ENCODE peak calls at places on chromosomes 12 and 14, in ten cellular contexts. Z is A549, V is HCT116, O is heart left ventricle, P is body of pancreas, D is upper lobe of left lung, Y is right lobe of liver, N is gastrocnemius medialis, E is GM12878, Q is HepG2. G is an unnamed sample.

GRCh38 chr12:69998011-69998410 is 173.0 kb downstream of the MYRFL start:
- ATAC-seq in Z (no peak), V (no peak), O (no peak), P (no peak), D (no peak), Y (no peak), N (no peak), E (no peak), Q (no peak), G (no peak)

GRCh38 chr12:128259556-128260070 is 7.4 kb upstream of the TMEM132C start:
- ATAC-seq in Z (no peak), V (no peak), O (no peak), P (peak), D (no peak), Y (no peak), N (no peak), E (no peak), Q (peak), G (no peak)

GRCh38 chr12:2919249-2919648 is 28.6 kb downstream of the TULP3 start:
- ATAC-seq in Z (no peak), V (no peak), O (no peak), P (no peak), D (no peak), Y (no peak), N (no peak), E (no peak), Q (no peak), G (no peak)

GRCh38 chr12:92206596-92206995 is 61.0 kb upstream of the BTG1 start:
- ATAC-seq in Z (no peak), V (no peak), O (no peak), P (no peak), D (no peak), Y (no peak), N (no peak), E (no peak), Q (no peak), G (no peak)

GRCh38 chr12:12380949-12381593 is 24.2 kb downstream of the BORCS5 start:
- ATAC-seq in Z (no peak), V (no peak), O (no peak), P (no peak), D (no peak), Y (peak), N (no peak), E (no peak), Q (peak), G (no peak)

GRCh38 chr12:106914796-106915634 is 40.7 kb upstream of the TMEM263 start:
- ATAC-seq in Z (no peak), V (no peak), O (no peak), P (no peak), D (no peak), Y (no peak), N (no peak), E (peak), Q (no peak), G (no peak)

GRCh38 chr12:49322708-49323523 is at the start of gene TROAP:
- ATAC-seq in Z (peak), V (peak), O (peak), P (peak), D (peak), Y (peak), N (peak), E (peak), Q (peak), G (peak)

GRCh38 chr12:32486158-32486557 is 86.8 kb downstream of the FGD4 start:
- ATAC-seq in Z (no peak), V (no peak), O (no peak), P (no peak), D (no peak), Y (no peak), N (no peak), E (no peak), Q (no peak), G (no peak)

DNA sequence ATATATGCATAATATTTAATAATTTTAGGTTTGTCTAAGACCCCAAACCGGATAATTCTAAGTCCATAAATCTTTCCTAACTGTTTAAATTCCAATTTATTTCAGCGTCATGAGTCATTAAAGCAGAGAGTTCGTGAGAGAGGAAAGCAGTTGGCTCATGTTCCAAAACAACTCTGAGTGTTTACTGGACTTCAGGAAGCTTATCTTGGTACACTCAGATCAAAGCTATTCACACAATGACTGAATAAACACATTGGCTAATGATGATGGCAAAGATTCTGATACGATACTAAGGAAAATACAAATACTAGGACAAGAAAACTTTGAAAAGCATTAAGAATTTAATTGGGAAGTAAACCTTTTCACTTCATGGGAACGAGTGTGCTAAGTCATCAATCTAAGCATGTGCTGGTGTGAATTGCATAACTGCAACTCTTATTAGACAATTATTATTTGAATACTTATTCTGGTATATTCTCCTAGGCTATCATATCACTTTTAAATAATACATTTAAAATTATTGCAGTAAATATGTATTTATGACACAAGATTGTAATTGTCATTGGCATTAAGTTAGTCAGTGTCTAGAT is 34.8 kb upstream of the CLEC14A start:
- ATAC-seq in Z (no peak), V (no peak), O (peak), P (peak), D (peak), Y (peak), N (no peak), E (no peak), Q (peak), G (peak)
- TF ChIP-seq POLR2A in Z (no peak), V (no peak), O (no peak), P (no peak), D (no peak), Y (no peak), N (no peak), E (no peak), Q (no peak), G (no peak)

DNA sequence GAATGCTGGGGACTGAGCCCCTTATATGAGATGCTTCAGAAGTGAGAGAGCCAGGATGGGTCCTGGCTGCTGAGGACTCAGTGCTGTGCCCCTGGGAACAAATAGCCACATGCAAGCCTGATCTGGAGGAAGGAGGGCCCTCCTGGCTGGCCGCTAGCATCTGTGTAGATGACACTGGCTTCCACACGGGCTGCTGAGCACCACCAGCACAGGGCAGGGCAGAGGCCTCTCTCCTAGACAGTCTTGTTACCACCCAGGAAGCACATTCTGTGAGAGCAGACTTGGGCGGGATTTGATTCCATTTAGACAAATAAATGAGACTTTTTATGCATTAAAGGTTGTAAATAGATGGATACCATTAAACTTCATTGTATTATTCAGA is 48.0 kb downstream of the ZNF664 start:
- ATAC-seq in Z (peak), V (no peak), O (no peak), P (no peak), D (peak), Y (peak), N (no peak), E (no peak), Q (peak), G (peak)
- TF ChIP-seq POLR2A in Z (no peak), V (no peak), O (no peak), P (no peak), D (no peak), Y (no peak), N (no peak), E (no peak), Q (no peak), G (no peak)

DNA sequence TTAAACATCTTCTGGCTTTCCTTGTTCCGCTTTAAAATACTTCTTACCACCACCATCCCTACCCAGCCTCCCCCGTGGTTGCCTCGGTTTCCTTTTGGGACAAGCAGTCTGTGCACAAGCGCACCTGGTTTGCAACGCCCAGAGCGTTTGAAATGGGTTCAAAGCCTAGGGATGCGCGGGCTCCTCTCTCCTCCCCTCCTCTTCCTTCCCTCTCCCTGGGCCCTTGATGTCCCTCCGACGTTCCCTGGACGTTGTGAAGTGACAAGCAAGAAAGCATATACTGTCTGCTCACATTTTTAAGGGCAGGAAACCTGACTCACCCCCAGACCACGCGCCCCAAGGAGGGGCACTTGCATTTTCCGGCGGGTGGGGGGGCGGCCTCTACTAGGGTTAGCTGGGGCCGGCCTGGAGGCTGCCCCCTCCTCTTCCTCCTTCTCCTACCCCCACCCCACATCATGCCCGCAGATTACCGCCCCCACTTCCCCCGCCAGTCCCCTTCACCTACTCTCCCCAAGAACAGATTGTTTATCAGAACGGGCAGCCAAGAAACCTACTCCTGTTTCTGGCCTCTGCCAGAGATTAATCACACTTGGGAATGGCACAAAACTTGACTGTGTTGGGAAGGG is 9.5 kb upstream of the IRF2BPL start:
- ATAC-seq in Z (no peak), V (no peak), O (no peak), P (no peak), D (no peak), Y (no peak), N (no peak), E (no peak), Q (no peak), G (no peak)
- TF ChIP-seq POLR2A in Z (no peak), V (no peak), O (no peak), P (no peak), D (no peak), Y (no peak), N (no peak), E (no peak), Q (no peak), G (no peak)

GRCh38 chr12:124972211-124972610 is 16.7 kb downstream of the DHX37 start:
- ATAC-seq in Z (no peak), V (no peak), O (no peak), P (no peak), D (no peak), Y (no peak), N (no peak), E (no peak), Q (no peak), G (no peak)
- TF ChIP-seq POLR2A in Z (no peak), V (no peak), O (no peak), P (no peak), D (no peak), Y (no peak), N (no peak), E (no peak), Q (no peak), G (no peak)